ENCODE peak calls at places on chromosomes 3 and 15, in four cellular contexts. F is coronary artery, E is activated gamma-delta T cell treated with Interleukin-2 at 50 U/mL for 16 hours, D is Right ventricle myocardium superior. A is an unnamed sample.

GRCh38 chr15:63971427-63971805 is 74.9 kb downstream of the DAPK2 start:
- DNase-seq in F (no peak), E (peak; percentile 38), D (peak; percentile 36), A (no peak)

GRCh38 chr15:70056091-70056680 is 41.5 kb downstream of the TLE3 start:
- DNase-seq in F (no peak), E (no peak), D (no peak), A (no peak)

GRCh38 chr15:74584779-74585178 is 30.9 kb upstream of the CLK3 start:
- DNase-seq in F (no peak), E (no peak), D (no peak), A (no peak)

GRCh38 chr3:155871746-155872158 is 1.3 kb downstream of the GMPS start:
- DNase-seq in F (no peak), E (no peak), D (no peak), A (no peak)

GRCh38 chr3:97884724-97885123 is 62.9 kb downstream of the CRYBG3 start:
- DNase-seq in F (no peak), E (no peak), D (no peak), A (no peak)

GRCh38 chr3:114973576-114973975 is 173.5 kb downstream of the ZBTB20 start:
- DNase-seq in F (no peak), E (no peak), D (no peak), A (no peak)

GRCh38 chr15:67981118-67981685 is 72.9 kb upstream of the PIAS1 start:
- DNase-seq in F (no peak), E (no peak), D (no peak), A (no peak)

GRCh38 chr3:61449327-61450040 is 111.9 kb upstream of the PTPRG start:
- DNase-seq in F (no peak), E (no peak), D (no peak), A (no peak)

GRCh38 chr15:31752363-31752762 is 278.0 kb upstream of the CHRNA7 start:
- DNase-seq in F (no peak), E (no peak), D (no peak), A (no peak)

GRCh38 chr3:194736277-194736895 is 50.7 kb downstream of the FAM43A start:
- DNase-seq in F (no peak), E (no peak), D (no peak), A (no peak)

GRCh38 chr15:70091649-70092461 is 5.9 kb downstream of the TLE3 start:
- DNase-seq in F (no peak), E (no peak), D (no peak), A (no peak)

GRCh38 chr15:42608110-42608531 is 32.7 kb downstream of the STARD9 start:
- DNase-seq in F (no peak), E (peak; percentile 50), D (no peak), A (no peak)

GRCh38 chr3:98966862-98967554 is 65.5 kb upstream of the DCBLD2 start:
- DNase-seq in F (no peak), E (no peak), D (no peak), A (no peak)

GRCh38 chr3:194472290-194472920 is 14.4 kb downstream of the ATP13A3 start:
- DNase-seq in F (no peak), E (peak; percentile 26), D (no peak), A (no peak)

GRCh38 chr3:3800685-3801509 is 1.7 kb downstream of the LRRN1 start:
- DNase-seq in F (no peak), E (no peak), D (peak; percentile 48), A (peak; percentile 44)

GRCh38 chr3:114551770-114552526 is 258.1 kb downstream of the TIGIT start:
- DNase-seq in F (no peak), E (no peak), D (no peak), A (peak; percentile 21)

GRCh38 chr3:165254812-165255211 is 58.6 kb upstream of the SLITRK3 start:
- DNase-seq in F (no peak), E (no peak), D (no peak), A (no peak)

GRCh38 chr15:25859838-25860645 is 3.1 kb downstream of the ATP10A start:
- DNase-seq in F (peak; percentile 89), E (peak; percentile 56), D (no peak), A (peak; percentile 28)

GRCh38 chr3:126057936-126058335 is 26.0 kb downstream of the SLC41A3 start:
- DNase-seq in F (no peak), E (no peak), D (no peak), A (no peak)

GRCh38 chr15:63892794-63893441 is 59.2 kb upstream of the HERC1 start:
- DNase-seq in F (no peak), E (peak; percentile 78), D (no peak), A (no peak)

GRCh38 chr15:63506537-63507035 is 2.2 kb downstream of the USP3 start:
- DNase-seq in F (no peak), E (no peak), D (no peak), A (no peak)

GRCh38 chr3:139979991-139980390 is 45.0 kb downstream of the CLSTN2 start:
- DNase-seq in F (no peak), E (no peak), D (no peak), A (no peak)

GRCh38 chr15:28914483-28915023 is 28.8 kb downstream of the APBA2 start:
- DNase-seq in F (no peak), E (no peak), D (no peak), A (no peak)

GRCh38 chr3:62558549-62559112 is 185.3 kb upstream of the FEZF2 start:
- DNase-seq in F (no peak), E (no peak), D (no peak), A (no peak)

GRCh38 chr3:15325228-15325627 is 7.2 kb downstream of the SH3BP5 start:
- DNase-seq in F (no peak), E (no peak), D (no peak), A (no peak)

GRCh38 chr3:27138562-27138961 is 230.6 kb downstream of the NEK10 start:
- DNase-seq in F (no peak), E (no peak), D (peak; percentile 40), A (peak; percentile 23)

GRCh38 chr3:183129243-183129642 is 29.9 kb upstream of the MCCC1 start:
- DNase-seq in F (no peak), E (no peak), D (no peak), A (no peak)

GRCh38 chr3:49020335-49021212 is 1.3 kb upstream of the NDUFAF3 start:
- DNase-seq in F (peak; percentile 87), E (peak; percentile 23), D (peak; percentile 76), A (peak; percentile 65)

GRCh38 chr3:12662593-12663310 is 1.2 kb downstream of the RAF1 start:
- DNase-seq in F (peak; percentile 74), E (peak; percentile 22), D (peak; percentile 59), A (peak; percentile 56)

GRCh38 chr15:98401029-98401428 is 247.3 kb upstream of the IGF1R start:
- DNase-seq in F (peak; percentile 75), E (no peak), D (peak; percentile 63), A (peak; percentile 43)

GRCh38 chr3:146589899-146590508 is 15.1 kb downstream of the PLSCR5 start:
- DNase-seq in F (no peak), E (no peak), D (no peak), A (no peak)

GRCh38 chr3:133812872-133813271 is 7.3 kb downstream of the SRPRB start:
- DNase-seq in F (no peak), E (no peak), D (no peak), A (no peak)

GRCh38 chr3:131502530-131503327 is at the start of gene MRPL3:
- DNase-seq in F (peak; percentile 84), E (peak; percentile 78), D (peak; percentile 92), A (peak; percentile 91)

A was measured in left cardiac atrium.